ENCODE peak calls at places on chromosomes 6 and 20, in four cellular contexts. One of them, this sample, is unnamed. For H3K4me1, the result is how much of the 10 kb centered on the place peaks cover.

GRCh38 chr6:142087950-142088857 is 44.5 kb upstream of the GJE1 start:
- DNase-seq in astrocyte: no peak
- DNase-seq in pancreas: peak
- DNase-seq in BE2C: no peak
- DNase-seq in this sample: no peak

GRCh38 chr20:21607971-21608735 is 94.3 kb upstream of the NKX2-2 start:
- DNase-seq in astrocyte: no peak
- DNase-seq in pancreas: no peak
- DNase-seq in BE2C: peak
- DNase-seq in this sample: no peak

GRCh38 chr20:61629361-61630239 is 377.5 kb downstream of the CDH4 start:
- DNase-seq in astrocyte: no peak
- DNase-seq in pancreas: no peak
- DNase-seq in BE2C: no peak
- DNase-seq in this sample: no peak

GRCh38 chr20:63695419-63696310 is 787 bp upstream of the TNFRSF6B start:
- DNase-seq in astrocyte: no peak
- DNase-seq in pancreas: peak
- DNase-seq in BE2C: no peak
- DNase-seq in this sample: no peak

GRCh38 chr6:21005816-21006553 is 471.7 kb downstream of the CDKAL1 start:
- DNase-seq in astrocyte: peak
- DNase-seq in pancreas: no peak
- DNase-seq in BE2C: peak
- DNase-seq in this sample: no peak

GRCh38 chr6:16045238-16045637 is 83.6 kb upstream of the MYLIP start:
- DNase-seq in astrocyte: no peak
- DNase-seq in pancreas: no peak
- DNase-seq in BE2C: peak
- DNase-seq in this sample: no peak

GRCh38 chr6:135159531-135159930 is 21.6 kb upstream of the MYB start:
- DNase-seq in astrocyte: no peak
- DNase-seq in pancreas: no peak
- DNase-seq in BE2C: no peak
- DNase-seq in this sample: no peak

GRCh38 chr6:48834706-48835105 is 628.3 kb downstream of the MMUT start:
- DNase-seq in astrocyte: no peak
- DNase-seq in pancreas: no peak
- DNase-seq in BE2C: no peak
- DNase-seq in this sample: no peak

GRCh38 chr6:79625746-79626145 is 5.4 kb upstream of the SH3BGRL2 start:
- DNase-seq in astrocyte: no peak
- DNase-seq in pancreas: no peak
- DNase-seq in BE2C: no peak
- DNase-seq in this sample: no peak

GRCh38 chr20:12955611-12956010 is 53.2 kb upstream of the SPTLC3 start:
- DNase-seq in astrocyte: no peak
- DNase-seq in pancreas: no peak
- DNase-seq in BE2C: no peak
- DNase-seq in this sample: no peak

GRCh38 chr6:155521719-155522118 is 66.1 kb upstream of the NOX3 start:
- DNase-seq in astrocyte: peak
- DNase-seq in pancreas: no peak
- DNase-seq in BE2C: no peak
- DNase-seq in this sample: no peak

GRCh38 chr20:33576432-33576883 is 85.7 kb upstream of the C20orf144 start:
- DNase-seq in astrocyte: no peak
- DNase-seq in pancreas: no peak
- DNase-seq in BE2C: peak
- DNase-seq in this sample: no peak

GRCh38 chr20:31595654-31596411 is 9.3 kb upstream of the ID1 start:
- DNase-seq in astrocyte: peak
- DNase-seq in pancreas: no peak
- DNase-seq in BE2C: peak
- DNase-seq in this sample: no peak

GRCh38 chr6:44016131-44016870 is 111.0 kb downstream of the MRPL14 start:
- DNase-seq in astrocyte: peak
- DNase-seq in pancreas: no peak
- DNase-seq in BE2C: no peak
- DNase-seq in this sample: no peak

GRCh38 chr20:1310087-1310486 is 18.9 kb downstream of the SDCBP2 start:
- DNase-seq in astrocyte: no peak
- DNase-seq in pancreas: no peak
- DNase-seq in BE2C: no peak
- DNase-seq in this sample: no peak

GRCh38 chr20:52001999-52002666 is 189.4 kb downstream of the ZFP64 start:
- DNase-seq in astrocyte: no peak
- DNase-seq in pancreas: no peak
- DNase-seq in BE2C: no peak
- DNase-seq in this sample: no peak

GRCh38 chr6:12010635-12011275 is 1.4 kb upstream of the HIVEP1 start:
- DNase-seq in astrocyte: no peak
- DNase-seq in pancreas: peak
- DNase-seq in BE2C: peak
- DNase-seq in this sample: no peak

GRCh38 chr6:111980168-111980567 is 73.7 kb upstream of the CCN6 start:
- DNase-seq in astrocyte: peak
- DNase-seq in pancreas: no peak
- DNase-seq in BE2C: no peak
- DNase-seq in this sample: no peak

GRCh38 chr6:89298680-89299450 is 16.2 kb downstream of the GABRR2 start:
- DNase-seq in astrocyte: peak
- DNase-seq in pancreas: no peak
- DNase-seq in BE2C: no peak
- DNase-seq in this sample: peak

GRCh38 chr6:138410972-138411667 is 7.1 kb downstream of the HEBP2 start:
- DNase-seq in astrocyte: peak
- DNase-seq in pancreas: no peak
- DNase-seq in BE2C: no peak
- DNase-seq in this sample: no peak

GRCh38 chr20:36768768-36769430 is 4.7 kb downstream of the DSN1 start:
- DNase-seq in astrocyte: no peak
- DNase-seq in pancreas: no peak
- DNase-seq in BE2C: no peak
- DNase-seq in this sample: no peak

GRCh38 chr20:5190444-5190843 is 63.6 kb downstream of the CDS2 start:
- DNase-seq in astrocyte: no peak
- DNase-seq in pancreas: no peak
- DNase-seq in BE2C: no peak
- DNase-seq in this sample: no peak

GRCh38 chr20:59207742-59208357 is 44.2 kb downstream of the ZNF831 start:
- DNase-seq in astrocyte: no peak
- DNase-seq in pancreas: no peak
- DNase-seq in BE2C: peak
- DNase-seq in this sample: peak

GRCh38 chr6:107121266-107121665 is 6.0 kb upstream of the BEND3 start:
- DNase-seq in astrocyte: no peak
- DNase-seq in pancreas: no peak
- DNase-seq in BE2C: no peak
- DNase-seq in this sample: no peak

GRCh38 chr20:47673671-47673955 is 111.7 kb downstream of the SULF2 start:
- DNase-seq in astrocyte: no peak
- DNase-seq in pancreas: no peak
- DNase-seq in BE2C: no peak
- DNase-seq in this sample: no peak

GRCh38 chr6:43211960-43212359 is 17.3 kb downstream of the DNPH1 start:
- DNase-seq in astrocyte: no peak
- DNase-seq in pancreas: no peak
- DNase-seq in BE2C: no peak
- DNase-seq in this sample: no peak

GRCh38 chr20:39421571-39422099 is 459.5 kb downstream of the DHX35 start:
- DNase-seq in astrocyte: no peak
- DNase-seq in pancreas: no peak
- DNase-seq in BE2C: no peak
- DNase-seq in this sample: no peak

GRCh38 chr6:135012764-135013163 is 41.9 kb downstream of the HBS1L start:
- DNase-seq in astrocyte: peak
- DNase-seq in pancreas: no peak
- DNase-seq in BE2C: no peak
- DNase-seq in this sample: no peak

GRCh38 chr6:31701666-31702420 is 1.3 kb downstream of the ABHD16A start:
- DNase-seq in astrocyte: no peak
- DNase-seq in pancreas: no peak
- DNase-seq in BE2C: peak
- DNase-seq in this sample: no peak

GRCh38 chr20:20267685-20268429 is 100.0 kb upstream of the INSM1 start:
- DNase-seq in astrocyte: no peak
- DNase-seq in pancreas: no peak
- DNase-seq in BE2C: peak
- DNase-seq in this sample: no peak

GRCh38 chr6:46042355-46042999 is 26.8 kb upstream of the CLIC5 start:
- DNase-seq in astrocyte: peak
- DNase-seq in pancreas: no peak
- DNase-seq in BE2C: peak
- DNase-seq in this sample: no peak

GRCh38 chr6:3393796-3394195 is 63.1 kb downstream of the SLC22A23 start:
- DNase-seq in astrocyte: no peak
- DNase-seq in pancreas: no peak
- DNase-seq in BE2C: no peak
- DNase-seq in this sample: no peak

GRCh38 chr6:167825759-167826229 is 917 bp upstream of the AFDN start:
- DNase-seq in astrocyte: no peak
- DNase-seq in pancreas: peak
- DNase-seq in BE2C: peak
- DNase-seq in this sample: no peak

GRCh38 chr6:109062756-109063352 is 31.8 kb downstream of the SESN1 start:
- DNase-seq in astrocyte: no peak
- DNase-seq in pancreas: no peak
- DNase-seq in BE2C: no peak
- DNase-seq in this sample: no peak

GRCh38 chr6:148044261-148044731 is 298.3 kb upstream of the SASH1 start:
- DNase-seq in astrocyte: peak
- DNase-seq in pancreas: no peak
- DNase-seq in BE2C: no peak
- DNase-seq in this sample: no peak

GRCh38 chr20:23856226-23856625 is 23.3 kb downstream of the CST5 start:
- DNase-seq in astrocyte: no peak
- DNase-seq in pancreas: no peak
- DNase-seq in BE2C: no peak
- DNase-seq in this sample: no peak

GRCh38 chr6:144619983-144620382 is 334.8 kb downstream of the UTRN start:
- DNase-seq in astrocyte: no peak
- DNase-seq in pancreas: no peak
- DNase-seq in BE2C: no peak
- DNase-seq in this sample: no peak
- H3K4me1 ChIP-seq in astrocyte: under half
- H3K4me1 ChIP-seq in pancreas: under half
- H3K4me1 ChIP-seq in BE2C: under half
- H3K4me1 ChIP-seq in this sample: under half

GRCh38 chr6:153150400-153150766 is 19.3 kb upstream of the RGS17 start:
- DNase-seq in astrocyte: no peak
- DNase-seq in pancreas: no peak
- DNase-seq in BE2C: no peak
- DNase-seq in this sample: no peak

GRCh38 chr6:153146413-153146812 is 15.3 kb upstream of the RGS17 start:
- DNase-seq in astrocyte: no peak
- DNase-seq in pancreas: no peak
- DNase-seq in BE2C: no peak
- DNase-seq in this sample: no peak

GRCh38 chr6:153145591-153145990 is 14.5 kb upstream of the RGS17 start:
- DNase-seq in astrocyte: no peak
- DNase-seq in pancreas: no peak
- DNase-seq in BE2C: no peak
- DNase-seq in this sample: no peak

GRCh38 chr6:153150767-153151440 is 19.8 kb upstream of the RGS17 start:
- DNase-seq in astrocyte: no peak
- DNase-seq in pancreas: no peak
- DNase-seq in BE2C: peak
- DNase-seq in this sample: no peak
- H3K4me3 ChIP-seq in astrocyte: no peak
- H3K4me3 ChIP-seq in pancreas: no peak
- H3K4me3 ChIP-seq in BE2C: peak
- H3K4me3 ChIP-seq in this sample: no peak

GRCh38 chr6:13660893-13661292 is 45.8 kb downstream of the NOL7 start:
- DNase-seq in astrocyte: no peak
- DNase-seq in pancreas: no peak
- DNase-seq in BE2C: no peak
- DNase-seq in this sample: no peak
- H3K4me1 ChIP-seq in astrocyte: under half
- H3K4me1 ChIP-seq in pancreas: under half
- H3K4me1 ChIP-seq in BE2C: under half
- H3K4me1 ChIP-seq in this sample: under half

GRCh38 chr6:37242429-37243052 is 15.0 kb upstream of the TBC1D22B start:
- DNase-seq in astrocyte: peak
- DNase-seq in pancreas: no peak
- DNase-seq in BE2C: no peak
- DNase-seq in this sample: no peak

GRCh38 chr6:37239950-37240713 is 17.4 kb upstream of the TBC1D22B start:
- DNase-seq in astrocyte: peak
- DNase-seq in pancreas: peak
- DNase-seq in BE2C: peak
- DNase-seq in this sample: peak

GRCh38 chr6:37239511-37239910 is 18.1 kb upstream of the TBC1D22B start:
- DNase-seq in astrocyte: peak
- DNase-seq in pancreas: no peak
- DNase-seq in BE2C: no peak
- DNase-seq in this sample: no peak

GRCh38 chr6:37242042-37242428 is 15.5 kb upstream of the TBC1D22B start:
- DNase-seq in astrocyte: no peak
- DNase-seq in pancreas: no peak
- DNase-seq in BE2C: no peak
- DNase-seq in this sample: no peak

GRCh38 chr6:37241131-37241530 is 16.4 kb upstream of the TBC1D22B start:
- DNase-seq in astrocyte: no peak
- DNase-seq in pancreas: no peak
- DNase-seq in BE2C: no peak
- DNase-seq in this sample: no peak
- H3K4me3 ChIP-seq in astrocyte: no peak
- H3K4me3 ChIP-seq in pancreas: no peak
- H3K4me3 ChIP-seq in BE2C: no peak
- H3K4me3 ChIP-seq in this sample: no peak

GRCh38 chr6:30689022-30689865 is 1.5 kb downstream of the NRM start:
- DNase-seq in astrocyte: no peak
- DNase-seq in pancreas: peak
- DNase-seq in BE2C: no peak
- DNase-seq in this sample: no peak
- H3K4me1 ChIP-seq in astrocyte: under half
- H3K4me1 ChIP-seq in pancreas: under half
- H3K4me1 ChIP-seq in BE2C: under half
- H3K4me1 ChIP-seq in this sample: under half